ENCODE peak calls at places on chromosomes 7 and 10, in nine cellular contexts. E, X, F, J, C, Q, P, G and H are unnamed samples.

GRCh38 chr7:130365093-130365492 is 15.2 kb upstream of the CPA1 start:
- DNase-seq in F (no peak), C (no peak), P (no peak), J (no peak), E (no peak), G (no peak), Q (no peak), X (no peak), H (no peak)

GRCh38 chr10:3552281-3552680 is 232.7 kb downstream of the KLF6 start:
- DNase-seq in X (no peak), F (no peak), G (no peak), Q (no peak), J (no peak), P (no peak), C (no peak), E (no peak), H (no peak)

GRCh38 chr7:22109761-22110160 is 164.1 kb upstream of the CDCA7L start:
- DNase-seq in F (no peak), P (no peak), G (peak; percentile 62), Q (peak; percentile 26), X (peak; percentile 51), J (peak; percentile 56), E (peak; percentile 28), C (no peak), H (no peak)

GRCh38 chr10:51706225-51706624 is 6.8 kb upstream of the CSTF2T start:
- DNase-seq in E (no peak), G (peak; percentile 72), J (no peak), X (peak; percentile 75), F (peak; percentile 72), Q (no peak), P (peak; percentile 68), C (no peak), H (no peak)

GRCh38 chr7:142646274-142646895 is 102.9 kb upstream of the PRSS1 start:
- DNase-seq in E (no peak), G (no peak), Q (peak; percentile 7), J (no peak), F (no peak), C (no peak), P (no peak), X (no peak), H (no peak)

GRCh38 chr10:87862644-87863101 is 660 bp downstream of the KLLN start:
- DNase-seq in P (no peak), X (peak; percentile 31), F (no peak), Q (no peak), G (no peak), J (no peak), C (no peak), E (no peak), H (no peak)

GRCh38 chr7:21942955-21943354 is 2.7 kb downstream of the CDCA7L start:
- DNase-seq in P (no peak), C (no peak), G (no peak), E (no peak), J (no peak), X (no peak), F (no peak), Q (no peak), H (no peak)

GRCh38 chr10:86314616-86315520 is 51.7 kb downstream of the GRID1 start:
- DNase-seq in X (no peak), Q (no peak), C (peak; percentile 52), E (no peak), J (no peak), G (no peak), P (no peak), F (no peak), H (no peak)

GRCh38 chr10:55091691-55092328 is 290.8 kb upstream of the PCDH15 start:
- DNase-seq in F (no peak), Q (peak; percentile 16), E (no peak), C (no peak), G (no peak), J (no peak), P (no peak), X (no peak), H (no peak)

GRCh38 chr7:142231716-142232115 is 26.1 kb downstream of the PRSS58 start:
- DNase-seq in J (no peak), F (no peak), C (no peak), X (no peak), G (no peak), E (peak; percentile 32), Q (peak; percentile 3), P (no peak), H (no peak)

GRCh38 chr7:90592036-90592435 is 4.1 kb upstream of the CDK14 start:
- DNase-seq in E (no peak), Q (no peak), J (no peak), G (no peak), F (no peak), X (no peak), C (no peak), P (no peak), H (no peak)

GRCh38 chr7:1346533-1346805 is 112.8 kb downstream of the MICALL2 start:
- DNase-seq in G (no peak), E (no peak), J (peak; percentile 35), F (no peak), Q (no peak), X (no peak), C (no peak), P (no peak), H (no peak)

GRCh38 chr7:73570977-73571376 is 7.4 kb downstream of the TBL2 start:
- DNase-seq in F (no peak), P (no peak), J (peak; percentile 23), G (no peak), Q (no peak), X (no peak), C (no peak), E (no peak), H (no peak)

GRCh38 chr10:16950686-16951681 is 133.8 kb upstream of the RSU1 start:
- DNase-seq in G (no peak), C (no peak), E (no peak), X (no peak), Q (no peak), J (no peak), P (no peak), F (no peak), H (no peak)

GRCh38 chr10:21372651-21373410 is 152.7 kb downstream of the SKIDA1 start:
- DNase-seq in C (no peak), J (peak; percentile 50), G (peak; percentile 60), X (no peak), E (peak; percentile 82), Q (peak; percentile 27), F (peak; percentile 57), P (peak; percentile 16), H (peak; percentile 16)

GRCh38 chr7:157851501-157852067 is 514.8 kb downstream of the DNAJB6 start:
- DNase-seq in F (peak; percentile 35), J (peak; percentile 89), E (no peak), X (peak; percentile 82), C (peak; percentile 90), G (peak; percentile 63), Q (no peak), P (peak; percentile 65), H (peak; percentile 74)

GRCh38 chr10:126420571-126421275 is 32.4 kb upstream of the ADAM12 start:
- DNase-seq in F (no peak), X (no peak), E (no peak), P (no peak), C (no peak), J (no peak), Q (no peak), G (no peak), H (no peak)

GRCh38 chr7:139152149-139152548 is 42.6 kb upstream of the ZC3HAV1 start:
- DNase-seq in P (no peak), J (no peak), F (no peak), E (no peak), X (no peak), C (no peak), G (no peak), Q (no peak), H (no peak)

GRCh38 chr10:3530346-3531096 is 254.5 kb downstream of the KLF6 start:
- DNase-seq in J (no peak), X (no peak), F (no peak), E (no peak), Q (no peak), G (no peak), P (no peak), C (no peak), H (no peak)

GRCh38 chr7:149870701-149871483 is 2.9 kb upstream of the ATP6V0E2 start:
- DNase-seq in C (no peak), P (no peak), G (no peak), Q (no peak), J (no peak), F (no peak), X (no peak), E (no peak), H (peak; percentile 60)

GRCh38 chr7:126842451-126842850 is 410.3 kb downstream of the GRM8 start:
- DNase-seq in F (no peak), C (no peak), Q (no peak), J (no peak), X (no peak), P (no peak), E (no peak), G (no peak), H (no peak)

GRCh38 chr7:44883961-44884360 is 1.4 kb downstream of the PURB start:
- DNase-seq in P (no peak), Q (no peak), X (no peak), E (no peak), C (no peak), J (no peak), F (no peak), G (no peak), H (no peak)
- H3K27ac ChIP-seq in P (peak overlapping the region; percentile 99), Q (no peak overlapping the region), X (peak overlapping the region; percentile 98), E (peak overlapping the region; percentile 96), C (peak overlapping the region; percentile 97), J (peak overlapping the region; percentile 98), F (peak overlapping the region; percentile 96), G (peak overlapping the region; percentile 89), H (no peak overlapping the region)

GRCh38 chr7:25839084-25839769 is 312.8 kb upstream of the NFE2L3 start:
- DNase-seq in Q (no peak), E (no peak), X (no peak), G (no peak), P (no peak), C (no peak), F (no peak), J (no peak), H (no peak)
- TF ChIP-seq CTCF in Q (peak; percentile 67), E (no peak), X (no peak), G (peak; percentile 40), P (peak; percentile 23), C (no peak), F (no peak), J (no peak), H (no peak)

GRCh38 chr7:39088730-39089129 is 111.0 kb downstream of the POU6F2 start:
- DNase-seq in X (no peak), E (no peak), Q (no peak), C (no peak), P (no peak), F (no peak), J (no peak), G (no peak), H (no peak)
- H3K27ac ChIP-seq in X (no peak overlapping the region), E (no peak overlapping the region), Q (no peak overlapping the region), C (no peak overlapping the region), P (no peak overlapping the region), F (no peak overlapping the region), J (no peak overlapping the region), G (no peak overlapping the region), H (no peak overlapping the region)

DNA sequence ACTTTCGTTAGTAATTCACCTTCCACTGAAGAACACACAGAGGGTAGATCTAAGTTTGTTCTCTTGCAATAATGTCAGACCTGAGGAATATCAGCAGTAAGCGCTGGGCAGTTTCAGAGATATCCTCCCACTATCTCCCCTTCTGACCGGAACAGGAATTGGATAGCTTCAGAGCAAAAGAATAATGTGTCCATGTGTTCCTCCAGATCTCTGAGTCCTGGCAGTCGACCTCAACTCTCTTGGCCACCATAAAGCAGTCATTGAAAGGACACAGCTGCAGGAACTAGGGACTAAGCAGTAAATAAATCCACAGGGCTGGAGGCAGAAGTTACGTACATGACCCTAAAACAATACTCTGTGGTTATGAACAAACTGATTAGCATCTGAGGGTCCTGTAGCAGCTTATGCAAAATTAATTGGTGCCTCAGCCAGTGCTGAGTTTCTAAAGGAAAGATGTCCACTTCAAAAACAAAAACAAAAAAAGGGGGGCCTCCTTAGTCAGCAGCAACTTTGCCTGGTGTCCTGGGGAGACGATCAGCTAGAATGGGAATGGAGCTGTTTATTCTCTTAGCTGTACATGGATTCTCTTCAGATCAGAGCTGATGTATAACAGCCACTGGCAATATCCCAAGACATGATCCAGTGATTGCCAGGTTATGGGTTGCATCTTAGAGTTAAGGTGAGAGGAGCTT is 6.4 kb upstream of the PRTFDC1 start:
- DNase-seq in C (no peak), J (no peak), P (no peak), E (no peak), F (peak; percentile 42), G (no peak), X (no peak), Q (no peak), H (no peak)
- TF ChIP-seq CTCF in C (peak; percentile 16), J (no peak), P (no peak), E (no peak), F (no peak), G (no peak), X (no peak), Q (no peak), H (no peak)